ENCODE peak calls at places on chromosomes 12 and 14, in eight cellular contexts. X is small intestine, E is endodermal cell, Y is mesenchymal stem cell, L is A549, B is gastrocnemius medialis, T is thoracic aorta, J is cardiac muscle cell. K is an unnamed sample. For H3K4me1, the result is how much of the 10 kb centered on the place peaks cover.

GRCh38 chr12:95218164-95218851 is 701 bp downstream of the VEZT start:
- DNase-seq in X (no peak), E (no peak), Y (peak), L (no peak), B (no peak), T (no peak), J (no peak), K (peak)

GRCh38 chr12:57090924-57091632 is 2.2 kb downstream of the NAB2 start:
- DNase-seq in X (no peak), E (no peak), Y (no peak), L (no peak), B (no peak), T (no peak), J (no peak), K (no peak)

GRCh38 chr12:118874698-118875548 is 106.4 kb upstream of the SRRM4 start:
- DNase-seq in X (no peak), E (peak), Y (no peak), L (no peak), B (no peak), T (no peak), J (peak), K (no peak)

GRCh38 chr14:106489112-106489881 is 962.9 kb downstream of the TMEM121 start:
- DNase-seq in X (no peak), E (no peak), Y (no peak), L (no peak), B (no peak), T (no peak), J (no peak), K (no peak)

GRCh38 chr12:128798543-128799341 is 25.0 kb downstream of the SLC15A4 start:
- DNase-seq in X (no peak), E (no peak), Y (no peak), L (no peak), B (peak), T (no peak), J (no peak), K (no peak)

GRCh38 chr14:74875204-74875603 is 741 bp downstream of the PROX2 start:
- DNase-seq in X (no peak), E (peak), Y (no peak), L (no peak), B (no peak), T (no peak), J (no peak), K (no peak)

GRCh38 chr12:54277823-54278276 is 2.1 kb downstream of the CBX5 start:
- DNase-seq in X (peak), E (peak), Y (peak), L (no peak), B (no peak), T (no peak), J (no peak), K (no peak)

GRCh38 chr12:33044447-33044846 is 147.9 kb upstream of the PKP2 start:
- DNase-seq in X (no peak), E (no peak), Y (no peak), L (no peak), B (no peak), T (no peak), J (no peak), K (no peak)

GRCh38 chr14:95256011-95256775 is 63.5 kb downstream of the CLMN start:
- DNase-seq in X (no peak), E (peak), Y (no peak), L (no peak), B (no peak), T (no peak), J (no peak), K (no peak)

GRCh38 chr12:47954058-47954457 is 9.3 kb upstream of the TMEM106C start:
- DNase-seq in X (no peak), E (peak), Y (no peak), L (no peak), B (no peak), T (no peak), J (no peak), K (no peak)

GRCh38 chr14:101962503-101962874 is 1.9 kb upstream of the DYNC1H1 start:
- DNase-seq in X (peak), E (no peak), Y (peak), L (peak), B (peak), T (no peak), J (no peak), K (no peak)

GRCh38 chr14:90495357-90496276 is 98.8 kb downstream of the CALM1 start:
- DNase-seq in X (peak), E (peak), Y (peak), L (peak), B (no peak), T (no peak), J (peak), K (no peak)

GRCh38 chr14:106831322-106831720 is 1304.9 kb downstream of the TMEM121 start:
- DNase-seq in X (peak), E (peak), Y (no peak), L (peak), B (no peak), T (no peak), J (no peak), K (no peak)

GRCh38 chr14:55306938-55307589 is 35.8 kb downstream of the FBXO34 start:
- DNase-seq in X (peak), E (no peak), Y (no peak), L (no peak), B (no peak), T (no peak), J (no peak), K (no peak)

GRCh38 chr14:61761557-61761956 is 663 bp upstream of the SNAPC1 start:
- DNase-seq in X (no peak), E (no peak), Y (no peak), L (no peak), B (no peak), T (no peak), J (no peak), K (no peak)

GRCh38 chr14:59254911-59255545 is 66.6 kb downstream of the DAAM1 start:
- DNase-seq in X (no peak), E (no peak), Y (peak), L (no peak), B (peak), T (no peak), J (no peak), K (no peak)

GRCh38 chr12:25272937-25273526 is 22.3 kb upstream of the KRAS start:
- DNase-seq in X (no peak), E (no peak), Y (no peak), L (no peak), B (no peak), T (no peak), J (no peak), K (no peak)

GRCh38 chr14:84273181-84273580 is 1256.8 kb upstream of the FLRT2 start:
- DNase-seq in X (no peak), E (no peak), Y (no peak), L (no peak), B (no peak), T (no peak), J (no peak), K (no peak)

GRCh38 chr12:12735301-12735700 is 18.1 kb downstream of the CDKN1B start:
- DNase-seq in X (peak), E (peak), Y (peak), L (no peak), B (no peak), T (no peak), J (no peak), K (no peak)

GRCh38 chr12:89351489-89352241 is 636 bp downstream of the DUSP6 start:
- DNase-seq in X (peak), E (peak), Y (no peak), L (peak), B (no peak), T (no peak), J (peak), K (peak)

GRCh38 chr12:83796527-83796926 is 1109.8 kb downstream of the TMTC2 start:
- DNase-seq in X (no peak), E (no peak), Y (no peak), L (no peak), B (no peak), T (no peak), J (peak), K (no peak)

GRCh38 chr12:30391766-30392366 is 303.8 kb downstream of the IPO8 start:
- DNase-seq in X (no peak), E (no peak), Y (no peak), L (no peak), B (no peak), T (no peak), J (no peak), K (no peak)

GRCh38 chr12:72995616-72996015 is 723.4 kb downstream of the TRHDE start:
- DNase-seq in X (no peak), E (no peak), Y (no peak), L (no peak), B (no peak), T (no peak), J (no peak), K (no peak)

GRCh38 chr12:18224745-18225144 is 36.6 kb upstream of the PIK3C2G start:
- DNase-seq in X (peak), E (no peak), Y (peak), L (peak), B (no peak), T (no peak), J (peak), K (no peak)

GRCh38 chr12:3632256-3633240 is 120.4 kb downstream of the CRACR2A start:
- DNase-seq in X (no peak), E (no peak), Y (no peak), L (no peak), B (no peak), T (no peak), J (no peak), K (no peak)

GRCh38 chr14:64704743-64705405 is 650 bp downstream of the PLEKHG3 start:
- DNase-seq in X (peak), E (peak), Y (peak), L (no peak), B (no peak), T (no peak), J (peak), K (no peak)

GRCh38 chr14:64707661-64708060 is 3.4 kb downstream of the PLEKHG3 start:
- DNase-seq in X (peak), E (peak), Y (peak), L (peak), B (no peak), T (no peak), J (no peak), K (no peak)

GRCh38 chr14:64706552-64707193 is 2.4 kb downstream of the PLEKHG3 start:
- DNase-seq in X (no peak), E (peak), Y (peak), L (peak), B (no peak), T (no peak), J (no peak), K (no peak)

GRCh38 chr14:64705406-64706118 is 1.3 kb downstream of the PLEKHG3 start:
- DNase-seq in X (peak), E (peak), Y (peak), L (no peak), B (no peak), T (no peak), J (no peak), K (no peak)

DNA sequence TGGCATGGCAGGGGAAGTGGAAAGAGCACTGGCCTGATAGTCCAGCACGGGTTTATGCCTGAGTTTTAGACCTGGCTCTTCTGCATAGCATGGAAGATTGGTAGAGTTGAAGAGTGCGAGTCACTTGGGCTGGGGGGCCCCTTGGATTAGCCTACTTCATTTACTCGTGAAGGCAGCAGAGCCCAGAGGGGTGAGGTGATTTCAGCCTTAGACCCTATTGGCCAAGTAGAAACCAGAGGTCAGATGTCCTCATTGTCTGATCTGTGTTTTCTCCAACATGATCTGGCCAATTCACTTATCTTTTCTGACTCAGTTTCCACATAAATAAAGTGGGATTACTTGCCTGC is 1.9 kb downstream of the PLEKHG3 start:
- DNase-seq in X (no peak), E (no peak), Y (no peak), L (no peak), B (no peak), T (no peak), J (no peak), K (no peak)
- H3K4me1 ChIP-seq in X (under half), E (under half), Y (under half), L (half or more), B (under half), T (half or more), J (half or more), K (under half)

GRCh38 chr12:130819248-130819576 is 19.8 kb downstream of the STX2 start:
- DNase-seq in X (no peak), E (no peak), Y (no peak), L (no peak), B (no peak), T (no peak), J (no peak), K (no peak)
- H3K4me3 ChIP-seq in X (no peak), E (no peak), Y (no peak), L (no peak), B (peak), T (peak), J (no peak), K (peak)

GRCh38 chr14:100143934-100144333 is 15.5 kb downstream of the DEGS2 start:
- DNase-seq in X (no peak), E (no peak), Y (no peak), L (no peak), B (no peak), T (no peak), J (no peak), K (no peak)
- H3K4me1 ChIP-seq in X (under half), E (under half), Y (under half), L (under half), B (under half), T (under half), J (under half), K (under half)

GRCh38 chr14:76195003-76195402 is 43.3 kb downstream of the GPATCH2L start:
- DNase-seq in X (no peak), E (no peak), Y (no peak), L (no peak), B (no peak), T (no peak), J (no peak), K (no peak)
- H3K4me3 ChIP-seq in X (no peak), E (no peak), Y (no peak), L (no peak), B (no peak), T (no peak), J (no peak), K (no peak)

K was measured in ascending aorta.